ENCODE peak calls at places on chromosomes 4 and X, in seven cellular contexts. T, N, W, H, O, U and D are unnamed samples.

GRCh38 chr4:83405844-83406816 is 49.5 kb downstream of the HELQ start:
- DNase-seq in T (no peak), N (no peak), W (peak), H (no peak), O (no peak), U (no peak), D (no peak)

GRCh38 chr4:127622621-127622922 is 10.2 kb upstream of the INTU start:
- DNase-seq in T (no peak), N (peak), W (no peak), H (no peak), O (no peak), U (no peak), D (no peak)

GRCh38 chrX:39960219-39960618 is 137.5 kb downstream of the BCOR start:
- DNase-seq in T (no peak), N (no peak), W (no peak), H (no peak), O (no peak), U (no peak), D (no peak)

GRCh38 chr4:123893746-123894095 is 497.1 kb downstream of the SPRY1 start:
- DNase-seq in T (peak), N (no peak), W (no peak), H (no peak), O (no peak), U (no peak), D (no peak)

GRCh38 chr4:84932462-84932861 is 34.0 kb downstream of the WDFY3 start:
- DNase-seq in T (no peak), N (no peak), W (no peak), H (no peak), O (no peak), U (no peak), D (no peak)

GRCh38 chr4:78058591-78059523 is 1.7 kb downstream of the FRAS1 start:
- DNase-seq in T (no peak), N (peak), W (peak), H (no peak), O (peak), U (peak), D (peak)

GRCh38 chr4:41384992-41385391 is 128.3 kb downstream of the UCHL1 start:
- DNase-seq in T (no peak), N (no peak), W (peak), H (no peak), O (peak), U (no peak), D (no peak)

GRCh38 chrX:44705817-44706551 is 137.8 kb upstream of the DUSP21 start:
- DNase-seq in T (no peak), N (no peak), W (no peak), H (no peak), O (no peak), U (no peak), D (no peak)

GRCh38 chrX:65874765-65875164 is 165.1 kb downstream of the VSIG4 start:
- DNase-seq in T (no peak), N (no peak), W (no peak), H (no peak), O (no peak), U (no peak), D (no peak)

GRCh38 chrX:12138366-12139313 is at the start of gene FRMPD4:
- DNase-seq in T (peak), N (no peak), W (no peak), H (no peak), O (no peak), U (peak), D (peak)
- TF ChIP-seq CTCF in T (peak), N (no peak), W (no peak), H (no peak), O (no peak), U (peak), D (peak)

GRCh38 chrX:152843852-152844251 is 13.0 kb downstream of the NSDHL start:
- DNase-seq in T (no peak), N (no peak), W (no peak), H (no peak), O (no peak), U (no peak), D (no peak)
- H3K4me3 ChIP-seq in T (no peak), N (no peak), W (no peak), H (no peak), O (no peak), U (no peak), D (no peak)

DNA sequence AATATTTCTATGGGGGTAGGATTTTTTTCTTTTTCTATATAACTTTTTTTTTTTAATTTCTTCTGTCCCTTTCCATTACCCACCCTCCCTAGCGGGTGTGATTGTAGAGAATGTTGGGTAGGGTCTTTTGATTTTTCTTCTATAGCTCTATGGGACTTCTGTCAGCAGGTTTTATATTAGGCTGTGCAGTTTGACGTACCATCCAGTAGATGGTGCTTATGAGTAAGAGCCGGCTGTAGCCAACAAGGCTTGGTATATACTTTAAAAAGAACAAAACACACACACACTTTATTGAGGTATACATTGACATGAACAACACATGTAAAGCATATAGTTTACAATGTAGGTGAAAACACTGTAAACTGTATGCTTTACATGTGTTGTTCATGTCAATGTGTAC is 247.9 kb upstream of the POF1B start:
- DNase-seq in T (peak), N (no peak), W (no peak), H (no peak), O (no peak), U (peak), D (no peak)
- TF ChIP-seq CTCF in T (peak), N (no peak), W (peak), H (no peak), O (no peak), U (peak), D (no peak)

DNA sequence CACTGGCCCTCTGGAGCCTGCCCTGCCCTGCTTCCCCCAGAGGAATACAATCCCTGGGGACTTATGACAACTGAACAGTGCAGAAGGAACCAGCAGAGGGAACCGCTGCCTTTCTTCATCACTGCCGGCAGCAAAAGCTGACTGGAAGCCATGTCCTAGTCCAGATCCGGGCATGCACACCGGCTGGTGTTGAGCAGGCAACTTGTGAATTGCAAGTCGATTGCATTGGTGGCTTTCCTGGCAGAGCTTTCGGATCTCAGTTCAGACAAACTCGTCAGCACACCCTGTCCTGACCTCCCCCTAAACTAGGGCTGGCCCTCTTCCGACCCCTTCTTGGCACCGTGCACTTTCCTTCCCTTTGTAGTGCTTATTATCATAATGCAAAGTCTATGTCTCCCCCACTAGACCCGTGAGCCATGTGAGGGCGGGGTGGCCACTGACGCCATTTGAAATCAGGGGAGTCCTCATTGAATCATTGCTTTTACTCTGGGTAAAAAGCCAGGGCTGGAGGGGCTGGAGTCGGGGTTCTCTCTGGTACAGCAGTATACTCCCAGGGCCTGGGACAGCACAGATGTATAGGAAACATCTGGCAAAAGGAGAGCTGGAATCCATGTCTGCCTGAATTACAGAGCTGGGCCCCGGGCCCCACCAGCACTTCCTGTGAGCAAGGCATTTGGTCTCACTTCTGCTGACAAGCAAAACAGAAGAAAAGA is 1.8 kb downstream of the ARHGAP4 start:
- DNase-seq in T (peak), N (peak), W (peak), H (no peak), O (no peak), U (peak), D (peak)
- H3K4me3 ChIP-seq in T (no peak), N (no peak), W (no peak), H (no peak), O (no peak), U (no peak), D (no peak)

GRCh38 chrX:101617211-101618191 is at the start of gene ARMCX6:
- DNase-seq in T (peak), N (peak), W (peak), H (peak), O (peak), U (peak), D (peak)
- TF ChIP-seq CTCF in T (peak), N (peak), W (peak), H (peak), O (peak), U (peak), D (peak)

GRCh38 chr4:168569909-168570276 is 73.0 kb downstream of the PALLD start:
- DNase-seq in T (no peak), N (no peak), W (no peak), H (no peak), O (no peak), U (no peak), D (no peak)
- H3K4me3 ChIP-seq in T (no peak), N (peak), W (no peak), H (no peak), O (no peak), U (no peak), D (no peak)

GRCh38 chrX:49878834-49879655 is at the start of gene USP27X:
- DNase-seq in T (peak), N (peak), W (peak), H (peak), O (peak), U (peak), D (peak)
- TF ChIP-seq CTCF in T (peak), N (peak), W (peak), H (peak), O (no peak), U (peak), D (peak)

DNA sequence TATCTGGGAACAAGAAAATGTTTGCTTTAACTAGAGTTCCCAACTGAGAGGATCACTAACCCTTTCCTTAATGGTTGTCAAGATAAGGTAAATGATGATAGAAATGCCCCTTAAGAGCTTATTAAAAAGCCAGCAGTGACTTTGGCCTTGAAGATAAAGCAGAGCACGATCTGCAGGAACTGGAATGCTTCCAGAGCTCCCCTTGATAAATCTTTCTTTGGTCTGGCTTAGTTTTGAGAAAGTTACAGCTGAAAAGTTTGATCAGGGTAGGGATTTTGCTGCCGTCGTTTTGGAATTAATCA is 64.0 kb downstream of the PTTG2 start:
- DNase-seq in T (no peak), N (no peak), W (peak), H (no peak), O (no peak), U (no peak), D (no peak)
- H3K4me3 ChIP-seq in T (no peak), N (no peak), W (no peak), H (no peak), O (no peak), U (no peak), D (no peak)